ENCODE peak calls at places on chromosomes 5 and 9, in four cellular contexts. One of them, this sample, is unnamed.

GRCh38 chr5:179679014-179679674 is 1.7 kb downstream of the CBY3 start:
- DNase-seq in GM12878: no peak
- DNase-seq in GM10248: peak; percentile 79
- DNase-seq in GM12864: peak; percentile 57
- DNase-seq in this sample: no peak

GRCh38 chr9:133383438-133383837 is 7.3 kb downstream of the STKLD1 start:
- DNase-seq in GM12878: no peak
- DNase-seq in GM10248: no peak
- DNase-seq in GM12864: no peak
- DNase-seq in this sample: no peak

GRCh38 chr9:93064392-93065124 is 6.1 kb downstream of the SUSD3 start:
- DNase-seq in GM12878: peak; percentile 94
- DNase-seq in GM10248: peak; percentile 92
- DNase-seq in GM12864: peak; percentile 93
- DNase-seq in this sample: no peak

GRCh38 chr9:137164370-137165249 is 5.2 kb downstream of the LRRC26 start:
- DNase-seq in GM12878: no peak
- DNase-seq in GM10248: no peak
- DNase-seq in GM12864: no peak
- DNase-seq in this sample: no peak

GRCh38 chr9:88544245-88544644 is 9.3 kb downstream of the NXNL2 start:
- DNase-seq in GM12878: no peak
- DNase-seq in GM10248: no peak
- DNase-seq in GM12864: no peak
- DNase-seq in this sample: no peak

GRCh38 chr5:143887901-143888648 is 76.1 kb downstream of the HMHB1 start:
- DNase-seq in GM12878: no peak
- DNase-seq in GM10248: no peak
- DNase-seq in GM12864: no peak
- DNase-seq in this sample: peak; percentile 85

GRCh38 chr5:55645304-55645703 is 66.8 kb downstream of the SLC38A9 start:
- DNase-seq in GM12878: no peak
- DNase-seq in GM10248: no peak
- DNase-seq in GM12864: no peak
- DNase-seq in this sample: peak; percentile 53

GRCh38 chr5:78540335-78541057 is 108.1 kb downstream of the LHFPL2 start:
- DNase-seq in GM12878: no peak
- DNase-seq in GM10248: no peak
- DNase-seq in GM12864: no peak
- DNase-seq in this sample: no peak

GRCh38 chr5:11468334-11469039 is 435.8 kb downstream of the CTNND2 start:
- DNase-seq in GM12878: no peak
- DNase-seq in GM10248: no peak
- DNase-seq in GM12864: no peak
- DNase-seq in this sample: no peak

GRCh38 chr9:88378317-88378716 is 9.9 kb upstream of the SPIN1 start:
- DNase-seq in GM12878: no peak
- DNase-seq in GM10248: no peak
- DNase-seq in GM12864: no peak
- DNase-seq in this sample: no peak

GRCh38 chr5:169024426-169024825 is 276.5 kb downstream of the SLIT3 start:
- DNase-seq in GM12878: no peak
- DNase-seq in GM10248: no peak
- DNase-seq in GM12864: no peak
- DNase-seq in this sample: no peak

GRCh38 chr9:115285806-115286205 is 167.8 kb upstream of the TNC start:
- DNase-seq in GM12878: no peak
- DNase-seq in GM10248: no peak
- DNase-seq in GM12864: no peak
- DNase-seq in this sample: no peak

GRCh38 chr9:96523429-96523828 is 73.5 kb downstream of the HABP4 start:
- DNase-seq in GM12878: no peak
- DNase-seq in GM10248: no peak
- DNase-seq in GM12864: no peak
- DNase-seq in this sample: no peak

GRCh38 chr5:59609501-59610265 is 283.8 kb downstream of the PDE4D start:
- DNase-seq in GM12878: no peak
- DNase-seq in GM10248: no peak
- DNase-seq in GM12864: no peak
- DNase-seq in this sample: no peak

GRCh38 chr5:139752506-139753350 is 42.9 kb upstream of the PSD2 start:
- DNase-seq in GM12878: no peak
- DNase-seq in GM10248: no peak
- DNase-seq in GM12864: no peak
- DNase-seq in this sample: peak; percentile 25

GRCh38 chr9:80320916-80321315 is 749.2 kb downstream of the TLE4 start:
- DNase-seq in GM12878: no peak
- DNase-seq in GM10248: no peak
- DNase-seq in GM12864: no peak
- DNase-seq in this sample: no peak

GRCh38 chr5:126531543-126532120 is 63.4 kb downstream of the ALDH7A1 start:
- DNase-seq in GM12878: no peak
- DNase-seq in GM10248: no peak
- DNase-seq in GM12864: no peak
- DNase-seq in this sample: no peak

GRCh38 chr9:129317179-129318011 is 139.3 kb upstream of the IER5L start:
- DNase-seq in GM12878: no peak
- DNase-seq in GM10248: peak; percentile 30
- DNase-seq in GM12864: no peak
- DNase-seq in this sample: peak; percentile 45

GRCh38 chr5:126339215-126339805 is 83.9 kb upstream of the GRAMD2B start:
- DNase-seq in GM12878: no peak
- DNase-seq in GM10248: peak; percentile 43
- DNase-seq in GM12864: no peak
- DNase-seq in this sample: peak; percentile 67

GRCh38 chr5:66612226-66612625 is 16.0 kb downstream of the MAST4 start:
- DNase-seq in GM12878: no peak
- DNase-seq in GM10248: no peak
- DNase-seq in GM12864: no peak
- DNase-seq in this sample: no peak

GRCh38 chr5:107365355-107366109 is 305.2 kb downstream of the EFNA5 start:
- DNase-seq in GM12878: peak; percentile 92
- DNase-seq in GM10248: no peak
- DNase-seq in GM12864: no peak
- DNase-seq in this sample: no peak

GRCh38 chr5:168969341-168969863 is 331.5 kb downstream of the SLIT3 start:
- DNase-seq in GM12878: no peak
- DNase-seq in GM10248: no peak
- DNase-seq in GM12864: no peak
- DNase-seq in this sample: no peak

GRCh38 chr5:169911448-169912212 is 68.7 kb downstream of the INSYN2B start:
- DNase-seq in GM12878: no peak
- DNase-seq in GM10248: no peak
- DNase-seq in GM12864: no peak
- DNase-seq in this sample: no peak

GRCh38 chr9:89667730-89668129 is 62.9 kb downstream of the GADD45G start:
- DNase-seq in GM12878: no peak
- DNase-seq in GM10248: no peak
- DNase-seq in GM12864: no peak
- DNase-seq in this sample: no peak

GRCh38 chr5:111572561-111572960 is 60.2 kb upstream of the STARD4 start:
- DNase-seq in GM12878: no peak
- DNase-seq in GM10248: no peak
- DNase-seq in GM12864: no peak
- DNase-seq in this sample: no peak

GRCh38 chr9:127574089-127574921 is 37.8 kb upstream of the STXBP1 start:
- DNase-seq in GM12878: no peak
- DNase-seq in GM10248: no peak
- DNase-seq in GM12864: no peak
- DNase-seq in this sample: no peak

GRCh38 chr9:42388146-42388690 is 204.8 kb downstream of the SPATA31A6 start:
- DNase-seq in GM12878: no peak
- DNase-seq in GM10248: peak; percentile 31
- DNase-seq in GM12864: no peak
- DNase-seq in this sample: no peak

GRCh38 chr5:78360674-78361225 is 333 bp downstream of the SCAMP1 start:
- DNase-seq in GM12878: no peak
- DNase-seq in GM10248: peak; percentile 62
- DNase-seq in GM12864: no peak
- DNase-seq in this sample: no peak

GRCh38 chr9:135884328-135885035 is 22.9 kb downstream of the CAMSAP1 start:
- DNase-seq in GM12878: no peak
- DNase-seq in GM10248: no peak
- DNase-seq in GM12864: no peak
- DNase-seq in this sample: peak; percentile 60

GRCh38 chr5:94693043-94693822 is 74.8 kb downstream of the SLF1 start:
- DNase-seq in GM12878: no peak
- DNase-seq in GM10248: no peak
- DNase-seq in GM12864: no peak
- DNase-seq in this sample: peak; percentile 95

GRCh38 chr9:134346151-134346550 is 19.9 kb downstream of the RXRA start:
- DNase-seq in GM12878: no peak
- DNase-seq in GM10248: no peak
- DNase-seq in GM12864: no peak
- DNase-seq in this sample: no peak

GRCh38 chr9:134915046-134915930 is 2.4 kb downstream of the FCN1 start:
- DNase-seq in GM12878: no peak
- DNase-seq in GM10248: no peak
- DNase-seq in GM12864: no peak
- DNase-seq in this sample: no peak

GRCh38 chr5:177972613-177973012 is 23.4 kb downstream of the PROP1 start:
- DNase-seq in GM12878: no peak
- DNase-seq in GM10248: no peak
- DNase-seq in GM12864: no peak
- DNase-seq in this sample: no peak

GRCh38 chr5:56900858-56901578 is 8.4 kb upstream of the SETD9 start:
- DNase-seq in GM12878: no peak
- DNase-seq in GM10248: peak; percentile 40
- DNase-seq in GM12864: no peak
- DNase-seq in this sample: peak; percentile 26

GRCh38 chr5:33299621-33300208 is 141.1 kb upstream of the TARS1 start:
- DNase-seq in GM12878: peak; percentile 9
- DNase-seq in GM10248: peak; percentile 3
- DNase-seq in GM12864: peak; percentile 5
- DNase-seq in this sample: peak; percentile 69

GRCh38 chr9:80615964-80616363 is 1044.2 kb downstream of the TLE4 start:
- DNase-seq in GM12878: no peak
- DNase-seq in GM10248: no peak
- DNase-seq in GM12864: no peak
- DNase-seq in this sample: no peak

GRCh38 chr9:102986425-102986824 is 8.7 kb upstream of the CYLC2 start:
- DNase-seq in GM12878: no peak
- DNase-seq in GM10248: no peak
- DNase-seq in GM12864: no peak
- DNase-seq in this sample: no peak

DNA sequence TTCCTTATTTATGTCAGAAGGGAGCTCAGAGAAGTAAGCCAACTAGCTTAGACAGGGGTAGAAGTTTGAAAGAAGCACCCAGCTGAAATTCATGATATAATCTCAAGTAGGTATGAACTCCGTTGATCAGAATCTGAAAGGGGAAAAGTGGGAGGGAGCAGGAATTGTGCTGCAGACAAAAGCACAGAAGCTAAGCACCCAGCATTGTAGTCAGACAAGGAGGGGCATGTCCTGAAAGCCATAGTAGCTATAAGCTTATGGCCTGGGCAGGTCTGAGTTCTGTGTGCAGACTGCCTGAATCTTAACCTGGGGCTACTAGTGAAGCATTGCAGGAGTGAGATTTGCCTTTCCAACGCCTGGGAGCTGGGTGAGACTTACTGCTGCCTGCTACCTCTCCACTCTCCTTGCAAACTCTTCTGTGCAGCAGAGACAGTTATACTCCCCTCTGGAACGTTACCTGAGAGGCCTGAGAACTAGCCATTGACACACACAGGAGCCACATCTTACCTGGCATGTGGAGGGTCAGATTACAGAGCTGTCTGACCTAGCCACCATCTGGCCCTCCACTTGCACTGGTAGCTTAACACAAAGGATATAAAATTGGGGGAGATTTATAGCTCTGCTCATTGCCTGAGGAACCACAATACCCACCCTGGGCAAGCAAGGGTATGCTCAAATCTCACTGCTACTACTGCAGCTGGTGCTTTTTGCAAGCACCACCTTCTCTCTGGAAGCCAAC is 9.8 kb upstream of the CYLC2 start:
- DNase-seq in GM12878: no peak
- DNase-seq in GM10248: no peak
- DNase-seq in GM12864: no peak
- DNase-seq in this sample: no peak
- TF ChIP-seq CTCF in GM12878: no peak
- TF ChIP-seq CTCF in GM10248: no peak
- TF ChIP-seq CTCF in GM12864: no peak
- TF ChIP-seq CTCF in this sample: no peak

GRCh38 chr5:174752121-174752520 is 27.7 kb downstream of the MSX2 start:
- DNase-seq in GM12878: no peak
- DNase-seq in GM10248: no peak
- DNase-seq in GM12864: no peak
- DNase-seq in this sample: no peak

GRCh38 chr5:174751154-174751990 is 27.0 kb downstream of the MSX2 start:
- DNase-seq in GM12878: no peak
- DNase-seq in GM10248: no peak
- DNase-seq in GM12864: no peak
- DNase-seq in this sample: no peak

GRCh38 chr5:174759091-174759490 is 34.7 kb downstream of the MSX2 start:
- DNase-seq in GM12878: no peak
- DNase-seq in GM10248: no peak
- DNase-seq in GM12864: no peak
- DNase-seq in this sample: no peak

GRCh38 chr5:174750720-174751119 is 26.3 kb downstream of the MSX2 start:
- DNase-seq in GM12878: no peak
- DNase-seq in GM10248: no peak
- DNase-seq in GM12864: no peak
- DNase-seq in this sample: no peak

DNA sequence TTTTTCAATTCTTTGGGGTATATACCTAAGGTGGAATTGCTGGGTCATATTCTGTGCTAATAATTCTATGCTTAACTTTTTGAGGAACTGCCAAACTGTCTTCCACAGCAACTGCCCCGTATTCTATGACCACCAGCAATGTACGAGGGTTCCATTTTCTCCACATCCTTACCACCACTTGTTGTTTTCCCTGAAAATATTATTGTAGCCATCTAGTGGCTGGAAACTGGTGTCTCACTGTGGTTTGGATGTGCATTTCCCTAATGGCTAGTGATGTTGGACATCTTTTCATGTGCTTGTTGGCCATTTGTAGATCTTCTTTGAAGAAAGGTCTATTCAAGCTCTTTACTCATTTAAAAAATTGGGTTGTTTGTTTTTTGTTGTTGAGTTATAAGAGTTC is 30.7 kb downstream of the MSX2 start:
- DNase-seq in GM12878: no peak
- DNase-seq in GM10248: no peak
- DNase-seq in GM12864: no peak
- DNase-seq in this sample: no peak
- TF ChIP-seq CTCF in GM12878: no peak
- TF ChIP-seq CTCF in GM10248: no peak
- TF ChIP-seq CTCF in GM12864: no peak
- TF ChIP-seq CTCF in this sample: peak; percentile 25

GRCh38 chr5:152532714-152533113 is 127.6 kb upstream of the NMUR2 start:
- DNase-seq in GM12878: peak; percentile 15
- DNase-seq in GM10248: peak; percentile 18
- DNase-seq in GM12864: peak; percentile 13
- DNase-seq in this sample: peak; percentile 62
- TF ChIP-seq CTCF in GM12878: peak; percentile 65
- TF ChIP-seq CTCF in GM10248: peak; percentile 40
- TF ChIP-seq CTCF in GM12864: peak; percentile 45
- TF ChIP-seq CTCF in this sample: peak; percentile 79

GRCh38 chr5:79774171-79774854 is 84.7 kb downstream of the CMYA5 start:
- DNase-seq in GM12878: no peak
- DNase-seq in GM10248: peak; percentile 41
- DNase-seq in GM12864: no peak
- DNase-seq in this sample: peak; percentile 36
- TF ChIP-seq CTCF in GM12878: peak; percentile 29
- TF ChIP-seq CTCF in GM10248: peak; percentile 48
- TF ChIP-seq CTCF in GM12864: peak; percentile 39
- TF ChIP-seq CTCF in this sample: peak; percentile 67

GRCh38 chr9:108933641-108934322 is at the start of gene ELP1:
- DNase-seq in GM12878: peak; percentile 45
- DNase-seq in GM10248: peak; percentile 92
- DNase-seq in GM12864: peak; percentile 78
- DNase-seq in this sample: peak; percentile 94
- TF ChIP-seq CTCF in GM12878: peak; percentile 41
- TF ChIP-seq CTCF in GM10248: peak; percentile 20
- TF ChIP-seq CTCF in GM12864: peak; percentile 15
- TF ChIP-seq CTCF in this sample: peak; percentile 36

This sample was measured in HFFc6.